ENCODE peak calls at places on chromosomes 4 and X, in four cellular contexts. Y is EL, X is endothelial cell of umbilical vein, F is hypothalamus. J is an unnamed sample.

GRCh38 chr4:23818097-23818648 is 71.7 kb downstream of the PPARGC1A start:
- DNase-seq in F (no peak), X (no peak), Y (no peak), J (no peak)

GRCh38 chrX:77962068-77962902 is 7.2 kb downstream of the PGAM4 start:
- DNase-seq in Y (peak; percentile 17), F (no peak), X (peak; percentile 52), J (no peak)

GRCh38 chr4:176277162-176277904 is 8.3 kb upstream of the ASB5 start:
- DNase-seq in F (peak; percentile 6), Y (peak; percentile 61), X (peak; percentile 44), J (peak; percentile 66)

GRCh38 chrX:117096528-117096927 is 633.8 kb upstream of the CT83 start:
- DNase-seq in X (no peak), F (no peak), Y (no peak), J (no peak)

GRCh38 chr4:128354205-128354821 is 66.7 kb upstream of the PGRMC2 start:
- DNase-seq in F (no peak), Y (peak; percentile 98), X (peak; percentile 92), J (no peak)

GRCh38 chr4:151287409-151287808 is 10.4 kb downstream of the PRSS48 start:
- DNase-seq in F (no peak), Y (no peak), X (peak; percentile 24), J (no peak)

GRCh38 chr4:86302242-86302641 is 57.6 kb downstream of the MAPK10 start:
- DNase-seq in F (peak; percentile 61), Y (no peak), X (peak; percentile 85), J (peak; percentile 31)

GRCh38 chrX:110204986-110205385 is 112.9 kb downstream of the AMMECR1 start:
- DNase-seq in F (no peak), Y (peak; percentile 65), X (no peak), J (no peak)

GRCh38 chrX:28189011-28189410 is 207.8 kb upstream of the DCAF8L1 start:
- DNase-seq in Y (no peak), F (no peak), X (peak; percentile 67), J (no peak)

GRCh38 chr4:141731481-141731880 is 95.1 kb downstream of the IL15 start:
- DNase-seq in X (no peak), Y (peak; percentile 63), F (no peak), J (no peak)

GRCh38 chrX:1421433-1422134 is 29.7 kb upstream of the SLC25A6 start:
- DNase-seq in F (no peak), X (no peak), Y (no peak), J (no peak)

GRCh38 chrX:55731826-55732225 is 14.3 kb downstream of the RRAGB start:
- DNase-seq in F (no peak), Y (no peak), X (no peak), J (no peak)

GRCh38 chr4:142960134-142960533 is 114.0 kb upstream of the INPP4B start:
- DNase-seq in Y (no peak), F (no peak), X (no peak), J (no peak)

GRCh38 chr4:85681194-85681803 is 206.3 kb downstream of the ARHGAP24 start:
- DNase-seq in X (no peak), Y (peak; percentile 74), F (no peak), J (no peak)

J was measured in H9.